ENCODE peak calls at places on chromosomes 12 and 14, in seven cellular contexts. S is fibroblast of lung, U is psoas muscle, N is suprapubic skin, B is HepG2, O is lower lobe of right lung, E is IMR-90. D is an unnamed sample.

GRCh38 chr14:74394549-74394948 is 31.5 kb downstream of the SYNDIG1L start:
- DNase-seq in N (no peak), S (no peak), U (no peak), E (no peak), B (no peak), O (no peak), D (no peak)

GRCh38 chr14:103724116-103724515 is 8.5 kb downstream of the ZFYVE21 start:
- DNase-seq in U (peak; percentile 77), N (no peak), S (peak; percentile 70), B (no peak), E (peak; percentile 36), O (no peak), D (peak; percentile 95)

GRCh38 chr12:28034271-28034670 is 61.7 kb upstream of the PTHLH start:
- DNase-seq in B (no peak), S (no peak), O (no peak), E (no peak), U (no peak), N (no peak), D (no peak)

GRCh38 chr12:111405856-111406473 is at the start of gene SH2B3:
- DNase-seq in B (no peak), U (no peak), E (peak; percentile 48), S (peak; percentile 59), O (no peak), N (peak; percentile 87), D (peak; percentile 97)

GRCh38 chr14:52998376-52999010 is 47.6 kb upstream of the FERMT2 start:
- DNase-seq in U (no peak), B (peak; percentile 30), E (peak; percentile 97), O (no peak), N (no peak), S (peak; percentile 95), D (peak; percentile 75)

GRCh38 chr12:66352197-66352596 is 49.9 kb downstream of the HELB start:
- DNase-seq in B (peak; percentile 18), U (no peak), O (no peak), S (peak; percentile 4), E (peak; percentile 34), N (no peak), D (no peak)

GRCh38 chr12:29546000-29546399 is 48.5 kb upstream of the OVCH1 start:
- DNase-seq in E (peak; percentile 18), B (no peak), U (peak; percentile 84), S (no peak), N (no peak), O (no peak), D (no peak)

GRCh38 chr14:71244341-71244740 is 337.1 kb downstream of the PCNX1 start:
- DNase-seq in O (no peak), U (no peak), B (no peak), N (no peak), E (peak; percentile 55), S (no peak), D (no peak)

GRCh38 chr14:105064001-105064400 is 1.2 kb downstream of the GPR132 start:
- DNase-seq in E (no peak), N (no peak), S (no peak), B (no peak), O (no peak), U (no peak), D (no peak)

GRCh38 chr14:105064721-105065143 is 498 bp downstream of the GPR132 start:
- DNase-seq in U (peak; percentile 61), O (no peak), B (peak; percentile 36), N (peak; percentile 65), E (peak; percentile 69), S (peak; percentile 75), D (peak; percentile 93)

GRCh38 chr14:105061428-105062047 is 3.7 kb downstream of the GPR132 start:
- DNase-seq in B (no peak), E (no peak), O (peak; percentile 72), U (peak; percentile 75), N (peak; percentile 64), S (no peak), D (peak; percentile 73)

GRCh38 chr14:105062048-105062433 is 3.2 kb downstream of the GPR132 start:
- DNase-seq in B (no peak), O (no peak), S (no peak), N (no peak), U (no peak), E (no peak), D (peak; percentile 29)

GRCh38 chr14:105063041-105063440 is 2.2 kb downstream of the GPR132 start:
- DNase-seq in E (no peak), S (no peak), O (no peak), B (no peak), N (no peak), U (peak; percentile 57), D (peak; percentile 27)
- H3K4me1 ChIP-seq in E (peaks cover 7% of the 10 kb centered on the region), S (peaks cover 2% of the 10 kb centered on the region), O (peaks cover 83% of the 10 kb centered on the region), B (peaks cover 13% of the 10 kb centered on the region), N (peaks cover 27% of the 10 kb centered on the region), U (peaks cover 4% of the 10 kb centered on the region), D (peaks cover 6% of the 10 kb centered on the region)

DNA sequence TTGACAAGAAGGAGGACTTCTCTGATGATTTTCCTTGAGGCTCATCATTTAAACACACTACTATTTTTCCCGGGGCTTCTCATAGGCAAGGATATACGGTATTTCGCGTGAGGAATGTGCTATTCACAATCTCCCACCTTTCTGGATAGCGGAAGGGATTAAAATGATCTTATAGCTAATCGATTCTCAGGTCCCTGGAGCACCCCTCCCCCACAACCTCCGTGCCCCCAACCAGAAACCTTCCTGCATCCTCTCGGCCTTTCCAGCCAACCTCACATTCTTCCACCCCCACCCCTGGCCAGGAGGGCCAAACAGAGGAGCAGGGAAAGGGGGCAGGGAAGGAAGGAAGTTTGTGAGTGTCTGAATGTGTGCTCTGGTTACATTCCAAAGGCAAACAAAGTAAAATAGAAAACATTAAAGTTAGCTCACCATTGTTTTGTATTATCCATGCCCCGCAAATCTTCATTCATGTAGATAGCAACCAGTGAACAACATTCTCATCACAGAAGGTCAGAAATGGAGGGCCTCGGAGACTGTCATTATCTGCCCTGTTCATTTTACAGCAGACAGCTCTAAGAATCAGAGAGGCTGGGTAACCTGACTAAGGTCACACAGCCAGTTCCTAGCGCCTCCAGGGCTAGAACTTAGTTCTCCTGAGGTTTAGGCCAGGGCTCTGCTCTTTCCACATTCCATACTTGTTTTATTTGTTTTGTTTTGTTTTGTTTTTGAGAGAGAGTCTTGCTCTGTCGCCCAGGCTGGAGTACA is 138.5 kb upstream of the CCND2 start:
- DNase-seq in O (no peak), E (no peak), S (no peak), N (no peak), B (no peak), U (no peak), D (no peak)
- H3K27ac ChIP-seq in O (no peak overlapping the region), E (no peak overlapping the region), S (no peak overlapping the region), N (no peak overlapping the region), B (no peak overlapping the region), U (no peak overlapping the region), D (no peak overlapping the region)

DNA sequence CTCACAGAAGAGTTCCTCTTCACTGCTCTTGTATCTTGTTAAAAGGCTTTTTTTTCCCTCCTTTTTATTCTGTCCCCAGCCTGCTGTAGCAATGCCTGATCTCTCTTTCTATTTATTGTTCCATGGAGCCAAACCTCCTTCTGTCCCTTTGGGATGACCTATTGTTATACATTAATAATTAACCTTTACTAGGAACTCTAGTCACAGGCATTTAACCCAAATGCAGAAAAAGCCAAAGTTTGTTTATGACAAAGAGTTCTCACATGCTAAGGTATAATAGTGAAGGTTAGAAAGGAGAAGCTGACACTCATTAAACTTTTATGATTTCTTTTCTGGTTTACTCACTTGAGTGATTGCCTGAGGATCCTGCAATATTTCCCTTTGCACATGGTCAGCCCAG is 535.8 kb downstream of the NRXN3 start:
- DNase-seq in E (no peak), S (no peak), B (no peak), N (no peak), U (no peak), O (no peak), D (no peak)
- TF ChIP-seq CTCF in E (no peak), S (no peak), B (no peak), N (no peak), U (no peak), O (no peak), D (no peak)

GRCh38 chr12:47899466-47899865 is 5.3 kb downstream of the VDR start:
- DNase-seq in O (no peak), E (no peak), S (no peak), U (no peak), B (no peak), N (no peak), D (peak; percentile 21)
- H3K4me1 ChIP-seq in O (peaks cover 56% of the 10 kb centered on the region), E (peaks cover 15% of the 10 kb centered on the region), S (peaks cover 18% of the 10 kb centered on the region), U (peaks cover 15% of the 10 kb centered on the region), B (peaks cover 37% of the 10 kb centered on the region), N (peaks cover 69% of the 10 kb centered on the region), D (peaks cover 43% of the 10 kb centered on the region)

GRCh38 chr12:47779301-47779942 is 6.4 kb downstream of the SLC48A1 start:
- DNase-seq in S (peak; percentile 62), E (peak; percentile 79), O (peak; percentile 86), N (peak; percentile 94), B (peak; percentile 69), U (peak; percentile 94), D (peak; percentile 96)
- H3K27ac ChIP-seq in S (no peak overlapping the region), E (no peak overlapping the region), O (no peak overlapping the region), N (no peak overlapping the region), B (no peak overlapping the region), U (no peak overlapping the region), D (no peak overlapping the region)

DNA sequence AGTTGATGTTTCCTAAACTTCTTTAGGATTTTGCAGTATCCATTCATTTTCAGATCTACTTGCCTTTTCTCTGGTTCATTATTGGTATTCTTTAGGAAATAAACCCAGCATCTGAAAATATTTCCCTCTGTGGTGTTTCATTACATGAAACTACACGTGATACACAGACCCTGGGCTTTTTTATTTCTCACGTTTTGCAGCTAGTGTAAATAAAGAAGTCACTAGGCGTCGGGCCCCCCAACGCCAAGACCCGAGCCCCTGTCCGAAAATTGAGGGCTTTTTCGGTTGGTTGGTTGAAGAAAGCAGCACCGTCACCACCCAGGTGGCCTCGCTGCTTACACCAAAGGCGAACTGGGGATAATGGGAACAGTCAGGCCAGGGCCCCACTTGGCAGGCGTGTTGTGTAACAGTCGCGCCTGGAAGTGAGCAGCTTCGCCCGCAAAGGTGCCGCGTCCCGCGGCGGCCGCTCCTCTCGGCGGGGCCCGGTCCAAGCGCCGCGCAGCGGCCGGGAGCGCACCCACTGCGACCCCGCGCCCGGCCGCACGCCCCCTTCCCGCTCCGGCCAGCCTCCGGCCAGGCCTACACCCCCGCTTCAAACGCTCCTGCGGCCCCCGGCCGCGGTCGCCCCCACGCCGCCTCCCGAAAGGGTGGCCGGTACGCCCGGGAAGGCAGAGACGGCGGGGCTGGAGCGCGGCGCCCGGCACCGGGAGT is 1.2 kb downstream of the DUSP16 start:
- DNase-seq in B (peak; percentile 53), S (peak; percentile 56), O (peak; percentile 82), E (peak; percentile 46), U (peak; percentile 90), N (peak; percentile 83), D (peak; percentile 87)
- TF ChIP-seq CTCF in B (no peak), S (no peak), O (no peak), E (peak; percentile 1), U (peak; percentile 19), N (peak; percentile 7), D (no peak)

DNA sequence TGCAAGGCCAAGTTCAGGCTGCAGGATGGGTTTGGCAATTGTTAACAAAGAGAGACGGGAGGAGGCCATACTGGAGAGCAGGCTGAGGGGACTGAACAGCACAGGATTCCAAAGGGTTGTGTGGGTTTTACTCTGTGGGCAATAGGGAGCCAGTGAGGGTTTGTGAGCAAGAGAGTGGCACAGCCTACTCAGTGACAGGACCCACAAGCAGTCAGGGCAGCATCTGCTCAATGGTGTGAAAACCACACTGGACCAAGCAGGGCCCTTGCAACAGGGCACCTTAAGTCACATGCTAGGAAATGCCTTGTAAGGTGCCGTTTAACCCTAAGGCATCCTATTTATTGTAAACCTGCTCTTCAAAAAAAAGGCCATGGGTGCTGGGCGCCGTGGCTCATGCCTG is 22.0 kb downstream of the SYNE3 start:
- DNase-seq in E (no peak), U (no peak), O (no peak), N (no peak), S (no peak), B (no peak), D (no peak)
- H3K4me1 ChIP-seq in E (peaks cover 19% of the 10 kb centered on the region), U (peaks cover 23% of the 10 kb centered on the region), O (peaks cover 60% of the 10 kb centered on the region), N (peaks cover 70% of the 10 kb centered on the region), S (peaks cover 30% of the 10 kb centered on the region), B (peaks cover 59% of the 10 kb centered on the region), D (peaks cover 17% of the 10 kb centered on the region)